ENCODE peak calls at places on chromosomes 16 and 17, in ten cellular contexts. I is NCI-H82; W is lower leg skin; C is effector CD4-positive, alpha-beta T cell; Y is stimulated activated CD4-positive, alpha-beta T cell treated with anti-CD3 and anti-CD28 coated beads, Interleukin-12 subunit alpha, Interleukin-12 subunit beta, amount 100 ng/mL, for 4 hours; X is memory B cell; G is HEK293T; S is GM12878; T is Panc1; B is ACHN. L is an unnamed sample.

GRCh38 chr17:8153550-8153956 is 1.3 kb upstream of the PER1 start:
- DNase-seq in I (peak), W (peak), C (peak), Y (peak), X (peak), G (no peak), S (no peak), T (no peak), B (peak), L (no peak)

GRCh38 chr16:88503374-88503770 is 50.3 kb downstream of the ZFPM1 start:
- DNase-seq in I (no peak), W (no peak), C (no peak), Y (no peak), X (no peak), G (no peak), S (no peak), T (no peak), B (peak), L (no peak)

GRCh38 chr17:39083270-39083669 is 68.2 kb downstream of the PLXDC1 start:
- DNase-seq in I (no peak), W (no peak), C (no peak), Y (no peak), X (no peak), G (no peak), S (no peak), T (no peak), B (no peak), L (no peak)

GRCh38 chr16:3036726-3037315 is at the start of gene BICDL2:
- DNase-seq in I (no peak), W (no peak), C (no peak), Y (no peak), X (no peak), G (no peak), S (no peak), T (no peak), B (no peak), L (no peak)

GRCh38 chr17:78001182-78001581 is 42.7 kb downstream of the TNRC6C start:
- DNase-seq in I (peak), W (no peak), C (no peak), Y (no peak), X (no peak), G (peak), S (no peak), T (no peak), B (no peak), L (no peak)

GRCh38 chr17:31067699-31068184 is 27.0 kb upstream of the NF1 start:
- DNase-seq in I (no peak), W (no peak), C (no peak), Y (no peak), X (no peak), G (no peak), S (no peak), T (peak), B (peak), L (no peak)

GRCh38 chr16:81261049-81261648 is 22.7 kb downstream of the BCO1 start:
- DNase-seq in I (peak), W (no peak), C (no peak), Y (peak), X (peak), G (peak), S (no peak), T (peak), B (peak), L (no peak)

GRCh38 chr17:79415365-79415764 is 195.5 kb downstream of the RBFOX3 start:
- DNase-seq in I (no peak), W (no peak), C (no peak), Y (no peak), X (no peak), G (no peak), S (no peak), T (no peak), B (no peak), L (no peak)

GRCh38 chr16:610513-611381 is 20.0 kb upstream of the WFIKKN1 start:
- DNase-seq in I (peak), W (no peak), C (peak), Y (peak), X (peak), G (peak), S (no peak), T (no peak), B (no peak), L (no peak)

L was measured in stimulated activated CD8-positive, alpha-beta memory T cell treated with anti-CD3 and anti-CD28 coated beads, Interleukin-7, amount 100 ng/mL, for 1 hour.